ENCODE peak calls at places on chromosomes 4 and X, in five cellular contexts. W, N, R, O and T are unnamed samples.

GRCh38 chr4:109977854-109978501 is 65.3 kb downstream of the EGF start:
- DNase-seq in W (no peak), N (no peak), R (peak), O (no peak), T (peak)

GRCh38 chrX:12439396-12439795 is 301.1 kb downstream of the FRMPD4 start:
- DNase-seq in W (no peak), N (no peak), R (no peak), O (no peak), T (no peak)

GRCh38 chrX:4380710-4381109 is 667.3 kb upstream of the PRKX start:
- DNase-seq in W (no peak), N (no peak), R (no peak), O (no peak), T (no peak)

GRCh38 chr4:160299177-160299576 is 1196.3 kb downstream of the RAPGEF2 start:
- DNase-seq in W (no peak), N (no peak), R (no peak), O (no peak), T (no peak)

GRCh38 chr4:52052475-52052780 is 1.3 kb downstream of the SPATA18 start:
- DNase-seq in W (no peak), N (no peak), R (no peak), O (no peak), T (no peak)

GRCh38 chrX:64975491-64975890 is 759 bp downstream of the ZC4H2 start:
- DNase-seq in W (peak), N (no peak), R (peak), O (no peak), T (no peak)

GRCh38 chr4:129600898-129601297 is 504.9 kb downstream of the C4orf33 start:
- DNase-seq in W (no peak), N (no peak), R (no peak), O (no peak), T (no peak)

GRCh38 chrX:45849261-45849660 is 648.6 kb upstream of the DIPK2B start:
- DNase-seq in W (no peak), N (no peak), R (peak), O (no peak), T (no peak)

GRCh38 chr4:18645356-18645755 is 623.8 kb upstream of the LCORL start:
- DNase-seq in W (no peak), N (no peak), R (no peak), O (no peak), T (no peak)

GRCh38 chrX:143788265-143788664 is 67.7 kb upstream of the SPANXN2 start:
- DNase-seq in W (no peak), N (no peak), R (peak), O (no peak), T (no peak)

GRCh38 chr4:5751073-5751917 is 40.3 kb downstream of the EVC start:
- DNase-seq in W (no peak), N (no peak), R (peak), O (no peak), T (no peak)

GRCh38 chr4:76055005-76055404 is 19.1 kb upstream of the CXCL11 start:
- DNase-seq in W (no peak), N (no peak), R (no peak), O (no peak), T (no peak)

GRCh38 chr4:4643306-4643705 is 101.5 kb upstream of the STX18 start:
- DNase-seq in W (no peak), N (no peak), R (no peak), O (no peak), T (no peak)

GRCh38 chr4:111399523-111400135 is 745.6 kb upstream of the FAM241A start:
- DNase-seq in W (no peak), N (no peak), R (no peak), O (no peak), T (peak)

GRCh38 chr4:146567396-146567795 is 45.7 kb upstream of the SLC10A7 start:
- DNase-seq in W (no peak), N (no peak), R (no peak), O (no peak), T (no peak)

GRCh38 chrX:133645251-133645650 is 230.0 kb upstream of the GPC4 start:
- DNase-seq in W (no peak), N (no peak), R (no peak), O (no peak), T (no peak)

GRCh38 chr4:106305435-106306055 is 10.5 kb downstream of the TBCK start:
- DNase-seq in W (no peak), N (no peak), R (no peak), O (no peak), T (no peak)

GRCh38 chr4:1763550-1764080 is 29.5 kb upstream of the FGFR3 start:
- DNase-seq in W (no peak), N (no peak), R (peak), O (no peak), T (no peak)